ENCODE peak calls at places on chromosomes 3 and 15, in seven cellular contexts. H is EL; E is stimulated activated CD4-positive, alpha-beta T cell treated with anti-CD3 and anti-CD28 coated beads, Interleukin-2, amount 100 ng/mL, for 24 hours; S is PC-9; K is stimulated activated naive B cell treated with anti-CD40 and anti-IgM and Interleukin-4, amounts not matched to agents 10 μg/mL and 1 μg/mL and 100 μg/mL, for 72 hours; X is aorta; M is neural crest cell. P is an unnamed sample.
A peak's percentile ranks its signal among the peaks of the same experiment; 100 is the strongest.

GRCh38 chr3:146040630-146041029 is 120.4 kb downstream of the PLOD2 start:
- DNase-seq in M (no peak), K (no peak), E (no peak), H (no peak), X (no peak), S (no peak), P (no peak)

GRCh38 chr3:98877132-98877531 is 24.4 kb downstream of the DCBLD2 start:
- DNase-seq in H (no peak), X (no peak), M (no peak), K (no peak), E (no peak), S (peak; percentile 47), P (no peak)

GRCh38 chr3:8734137-8734878 is 706 bp downstream of the CAV3 start:
- DNase-seq in M (no peak), H (no peak), X (peak; percentile 58), K (no peak), E (no peak), S (peak; percentile 50), P (no peak)

GRCh38 chr3:57783186-57784088 is 27.3 kb downstream of the SLMAP start:
- DNase-seq in M (no peak), H (no peak), S (no peak), K (no peak), X (no peak), E (no peak), P (no peak)

GRCh38 chr3:188911033-188911850 is 260.5 kb upstream of the TPRG1 start:
- DNase-seq in H (no peak), E (no peak), S (no peak), K (no peak), M (no peak), X (no peak), P (peak; percentile 48)

GRCh38 chr3:194023501-194024280 is 112.3 kb upstream of the HES1 start:
- DNase-seq in M (peak; percentile 32), S (no peak), H (no peak), K (no peak), X (no peak), E (no peak), P (no peak)

GRCh38 chr15:82742134-82742533 is 32.5 kb upstream of the AP3B2 start:
- DNase-seq in K (no peak), X (no peak), M (no peak), E (no peak), S (no peak), H (no peak), P (no peak)

GRCh38 chr3:42236611-42237010 is 29.4 kb downstream of the CCK start:
- DNase-seq in S (no peak), K (no peak), H (no peak), E (no peak), X (no peak), M (no peak), P (no peak)

GRCh38 chr15:85504739-85505676 is 124.6 kb downstream of the AKAP13 start:
- DNase-seq in X (no peak), M (peak; percentile 34), S (peak; percentile 38), H (peak; percentile 64), K (peak; percentile 21), E (peak; percentile 28), P (peak; percentile 74)

GRCh38 chr3:11498646-11499045 is 145.1 kb downstream of the VGLL4 start:
- DNase-seq in M (no peak), S (peak; percentile 78), X (no peak), K (no peak), E (no peak), H (peak; percentile 77), P (no peak)

GRCh38 chr3:21435871-21436270 is 315.1 kb downstream of the ZNF385D start:
- DNase-seq in M (no peak), S (no peak), E (no peak), H (peak; percentile 93), K (no peak), X (no peak), P (peak; percentile 97)

GRCh38 chr3:170999737-171000242 is 26.7 kb downstream of the SLC2A2 start:
- DNase-seq in X (no peak), K (no peak), H (peak; percentile 92), E (no peak), M (no peak), S (peak; percentile 95), P (no peak)

GRCh38 chr15:43792761-43793493 is 807 bp downstream of the SERF2 start:
- DNase-seq in X (peak; percentile 77), M (no peak), E (peak; percentile 24), K (peak; percentile 19), S (no peak), H (peak; percentile 43), P (peak; percentile 47)

GRCh38 chr3:188104050-188104449 is 49.9 kb upstream of the LPP start:
- DNase-seq in E (no peak), M (no peak), K (no peak), X (no peak), S (no peak), H (peak; percentile 11), P (no peak)

GRCh38 chr15:51114437-51115119 is 19.9 kb upstream of the TNFAIP8L3 start:
- DNase-seq in H (no peak), K (no peak), S (no peak), E (no peak), M (no peak), X (no peak), P (peak; percentile 72)

GRCh38 chr3:50299929-50300680 is 900 bp upstream of the HYAL3 start:
- DNase-seq in H (no peak), X (no peak), M (no peak), K (no peak), S (no peak), E (no peak), P (peak; percentile 40)

GRCh38 chr3:105806361-105806760 is 62.5 kb downstream of the CBLB start:
- DNase-seq in E (no peak), M (no peak), X (no peak), K (no peak), H (peak; percentile 88), S (peak; percentile 57), P (peak; percentile 55)

GRCh38 chr15:82551646-82552247 is 11.5 kb upstream of the RPS17 start:
- DNase-seq in S (peak; percentile 68), X (no peak), H (no peak), E (no peak), K (no peak), M (no peak), P (no peak)

GRCh38 chr3:117962750-117963149 is 1071.9 kb downstream of the IGSF11 start:
- DNase-seq in H (peak; percentile 16), X (no peak), S (no peak), M (no peak), K (no peak), E (no peak), P (no peak)

GRCh38 chr3:10707984-10708868 is 107.8 kb upstream of the SLC6A11 start:
- DNase-seq in M (no peak), K (no peak), E (no peak), X (no peak), S (no peak), H (no peak), P (no peak)

GRCh38 chr3:127473244-127474024 is 117.1 kb downstream of the TPRA1 start:
- DNase-seq in M (no peak), S (no peak), X (no peak), K (no peak), E (peak; percentile 28), H (no peak), P (peak; percentile 43)

GRCh38 chr3:3107181-3107580 is 3.0 kb downstream of the IL5RA start:
- DNase-seq in H (no peak), E (no peak), X (no peak), S (no peak), M (no peak), K (no peak), P (no peak)

GRCh38 chr3:10442151-10442795 is 63.1 kb downstream of the ATP2B2 start:
- DNase-seq in M (no peak), K (no peak), S (no peak), E (no peak), H (peak; percentile 40), X (no peak), P (no peak)

GRCh38 chr3:22922317-22922716 is 280.8 kb upstream of the UBE2E2 start:
- DNase-seq in K (no peak), E (no peak), M (no peak), X (no peak), S (no peak), H (peak; percentile 11), P (peak; percentile 21)

GRCh38 chr3:183151716-183152385 is 10.7 kb downstream of the LAMP3 start:
- DNase-seq in M (no peak), H (no peak), K (peak; percentile 21), E (no peak), S (peak; percentile 37), X (no peak), P (no peak)